ENCODE peak calls at places on chromosomes 1 and 21, in nine cellular contexts. B is cardiac fibroblast; A is NCI-H1092; L is nephron progenitor cell; G is glomerular endothelial cell; P is activated naive CD8-positive, alpha-beta T cell treated with anti-CD3 and anti-CD28 coated beads for 36 hours; Y is AG04450; E is head of caudate nucleus; J is heart left ventricle. N is an unnamed sample.

GRCh38 chr1:43296207-43296606 is 4.6 kb upstream of the TIE1 start:
- DNase-seq in Y (no peak), A (no peak), E (no peak), J (no peak), B (peak; percentile 16), G (no peak), P (no peak), L (no peak), N (no peak)

GRCh38 chr1:28955930-28956552 is 41.7 kb downstream of the EPB41 start:
- DNase-seq in Y (no peak), B (no peak), L (no peak), G (no peak), E (no peak), A (peak; percentile 13), J (no peak), P (no peak), N (no peak)

GRCh38 chr1:109751531-109752260 is 10.9 kb upstream of the GSTM3 start:
- DNase-seq in L (no peak), B (no peak), P (no peak), J (no peak), G (no peak), E (no peak), A (no peak), Y (no peak), N (no peak)

GRCh38 chr1:23544444-23545389 is 13.7 kb upstream of the E2F2 start:
- DNase-seq in J (peak; percentile 66), E (peak; percentile 75), Y (no peak), B (peak; percentile 89), L (peak; percentile 82), G (no peak), A (peak; percentile 69), P (peak; percentile 69), N (peak; percentile 41)

GRCh38 chr1:170661646-170662411 is 2.1 kb upstream of the PRRX1 start:
- DNase-seq in B (peak; percentile 67), J (peak; percentile 65), Y (no peak), A (no peak), L (peak; percentile 51), G (no peak), P (no peak), E (no peak), N (no peak)

GRCh38 chr21:40227111-40227510 is 359.9 kb downstream of the PCP4 start:
- DNase-seq in L (no peak), B (no peak), A (no peak), E (no peak), J (no peak), P (no peak), G (no peak), Y (no peak), N (no peak)

GRCh38 chr1:149899460-149900284 is at the start of gene BOLA1:
- DNase-seq in L (peak; percentile 85), A (peak; percentile 95), B (peak; percentile 91), E (peak; percentile 95), P (peak; percentile 82), J (peak; percentile 97), Y (peak; percentile 70), G (peak; percentile 64), N (peak; percentile 89)

GRCh38 chr1:204340137-204340536 is 19.6 kb downstream of the PLEKHA6 start:
- DNase-seq in B (no peak), P (no peak), E (no peak), L (no peak), J (no peak), A (peak; percentile 84), G (no peak), Y (no peak), N (no peak)

GRCh38 chr1:151988405-151988851 is 5.2 kb downstream of the S100A10 start:
- DNase-seq in Y (no peak), A (no peak), L (no peak), P (no peak), G (no peak), E (no peak), J (no peak), B (peak; percentile 86), N (no peak)

GRCh38 chr1:43358121-43358745 is 548 bp upstream of the CDC20 start:
- DNase-seq in E (no peak), J (no peak), B (peak; percentile 36), P (peak; percentile 25), G (no peak), Y (no peak), A (peak; percentile 17), L (no peak), N (no peak)

GRCh38 chr1:86155061-86155806 is 1.3 kb downstream of the COL24A1 start:
- DNase-seq in L (peak; percentile 38), Y (no peak), P (no peak), E (no peak), G (no peak), B (peak; percentile 32), J (peak; percentile 49), A (no peak), N (no peak)

GRCh38 chr1:236302941-236303340 is 21.2 kb upstream of the ERO1B start:
- DNase-seq in G (no peak), J (no peak), E (no peak), P (no peak), B (peak; percentile 7), Y (no peak), L (no peak), A (no peak), N (no peak)

GRCh38 chr1:66271904-66272254 is 262.1 kb upstream of the SGIP1 start:
- DNase-seq in J (peak; percentile 86), L (no peak), E (peak; percentile 52), B (peak; percentile 73), Y (peak; percentile 18), A (no peak), G (no peak), P (no peak), N (peak; percentile 25)

GRCh38 chr1:92117526-92117925 is 37.4 kb downstream of the BTBD8 start:
- DNase-seq in G (no peak), B (no peak), A (no peak), E (no peak), Y (no peak), P (no peak), J (no peak), L (no peak), N (no peak)